ENCODE peak calls at places on chromosomes 11 and 22, in eight cellular contexts. One of them, this sample, is unnamed.

GRCh38 chr11:132456735-132457328 is 1075.5 kb downstream of the OPCML start:
- DNase-seq in tibial nerve: no peak
- DNase-seq in adrenal gland: no peak
- DNase-seq in upper lobe of right lung: no peak
- DNase-seq in uterus: no peak
- DNase-seq in Peyer's patch: no peak
- DNase-seq in GM23248: no peak
- DNase-seq in lower lobe of right lung: no peak
- DNase-seq in this sample: no peak

GRCh38 chr11:47393163-47394049 is 15.0 kb upstream of the SLC39A13 start:
- DNase-seq in tibial nerve: no peak
- DNase-seq in adrenal gland: peak
- DNase-seq in upper lobe of right lung: peak
- DNase-seq in uterus: no peak
- DNase-seq in Peyer's patch: peak
- DNase-seq in GM23248: peak
- DNase-seq in lower lobe of right lung: peak
- DNase-seq in this sample: no peak

GRCh38 chr11:74989269-74989655 is 529 bp downstream of the NEU3 start:
- DNase-seq in tibial nerve: no peak
- DNase-seq in adrenal gland: no peak
- DNase-seq in upper lobe of right lung: no peak
- DNase-seq in uterus: no peak
- DNase-seq in Peyer's patch: no peak
- DNase-seq in GM23248: no peak
- DNase-seq in lower lobe of right lung: no peak
- DNase-seq in this sample: no peak

GRCh38 chr11:19963697-19964340 is 196.5 kb downstream of the DBX1 start:
- DNase-seq in tibial nerve: no peak
- DNase-seq in adrenal gland: no peak
- DNase-seq in upper lobe of right lung: no peak
- DNase-seq in uterus: no peak
- DNase-seq in Peyer's patch: no peak
- DNase-seq in GM23248: no peak
- DNase-seq in lower lobe of right lung: no peak
- DNase-seq in this sample: no peak

GRCh38 chr22:28129319-28129962 is 210.4 kb upstream of the PITPNB start:
- DNase-seq in tibial nerve: no peak
- DNase-seq in adrenal gland: no peak
- DNase-seq in upper lobe of right lung: no peak
- DNase-seq in uterus: no peak
- DNase-seq in Peyer's patch: no peak
- DNase-seq in GM23248: no peak
- DNase-seq in lower lobe of right lung: no peak
- DNase-seq in this sample: no peak

GRCh38 chr11:33545941-33546340 is 154.7 kb downstream of the C11orf91 start:
- DNase-seq in tibial nerve: no peak
- DNase-seq in adrenal gland: no peak
- DNase-seq in upper lobe of right lung: no peak
- DNase-seq in uterus: no peak
- DNase-seq in Peyer's patch: no peak
- DNase-seq in GM23248: peak
- DNase-seq in lower lobe of right lung: no peak
- DNase-seq in this sample: no peak

GRCh38 chr11:114416441-114416928 is 16.0 kb downstream of the RBM7 start:
- DNase-seq in tibial nerve: no peak
- DNase-seq in adrenal gland: no peak
- DNase-seq in upper lobe of right lung: no peak
- DNase-seq in uterus: no peak
- DNase-seq in Peyer's patch: no peak
- DNase-seq in GM23248: peak
- DNase-seq in lower lobe of right lung: no peak
- DNase-seq in this sample: no peak

GRCh38 chr22:20014526-20015186 is 2.0 kb downstream of the ARVCF start:
- DNase-seq in tibial nerve: no peak
- DNase-seq in adrenal gland: no peak
- DNase-seq in upper lobe of right lung: no peak
- DNase-seq in uterus: no peak
- DNase-seq in Peyer's patch: peak
- DNase-seq in GM23248: no peak
- DNase-seq in lower lobe of right lung: no peak
- DNase-seq in this sample: no peak

GRCh38 chr11:20015529-20016427 is 144.5 kb downstream of the DBX1 start:
- DNase-seq in tibial nerve: no peak
- DNase-seq in adrenal gland: no peak
- DNase-seq in upper lobe of right lung: no peak
- DNase-seq in uterus: no peak
- DNase-seq in Peyer's patch: no peak
- DNase-seq in GM23248: no peak
- DNase-seq in lower lobe of right lung: no peak
- DNase-seq in this sample: no peak

GRCh38 chr11:64049509-64049908 is 13.8 kb downstream of the FLRT1 start:
- DNase-seq in tibial nerve: no peak
- DNase-seq in adrenal gland: no peak
- DNase-seq in upper lobe of right lung: no peak
- DNase-seq in uterus: no peak
- DNase-seq in Peyer's patch: no peak
- DNase-seq in GM23248: no peak
- DNase-seq in lower lobe of right lung: no peak
- DNase-seq in this sample: no peak

GRCh38 chr11:11265994-11266606 is 87.0 kb downstream of the CSNK2A3 start:
- DNase-seq in tibial nerve: no peak
- DNase-seq in adrenal gland: peak
- DNase-seq in upper lobe of right lung: peak
- DNase-seq in uterus: no peak
- DNase-seq in Peyer's patch: peak
- DNase-seq in GM23248: peak
- DNase-seq in lower lobe of right lung: peak
- DNase-seq in this sample: peak

GRCh38 chr11:73372371-73372993 is 3.7 kb upstream of the RELT start:
- DNase-seq in tibial nerve: no peak
- DNase-seq in adrenal gland: no peak
- DNase-seq in upper lobe of right lung: no peak
- DNase-seq in uterus: no peak
- DNase-seq in Peyer's patch: no peak
- DNase-seq in GM23248: peak
- DNase-seq in lower lobe of right lung: no peak
- DNase-seq in this sample: no peak

GRCh38 chr11:67420147-67420645 is 4.7 kb downstream of the CARNS1 start:
- DNase-seq in tibial nerve: no peak
- DNase-seq in adrenal gland: no peak
- DNase-seq in upper lobe of right lung: no peak
- DNase-seq in uterus: no peak
- DNase-seq in Peyer's patch: no peak
- DNase-seq in GM23248: no peak
- DNase-seq in lower lobe of right lung: no peak
- DNase-seq in this sample: no peak

GRCh38 chr11:67419330-67420049 is 4.0 kb downstream of the CARNS1 start:
- DNase-seq in tibial nerve: no peak
- DNase-seq in adrenal gland: no peak
- DNase-seq in upper lobe of right lung: no peak
- DNase-seq in uterus: no peak
- DNase-seq in Peyer's patch: no peak
- DNase-seq in GM23248: no peak
- DNase-seq in lower lobe of right lung: no peak
- DNase-seq in this sample: no peak

GRCh38 chr11:67416416-67417335 is 1.2 kb downstream of the CARNS1 start:
- DNase-seq in tibial nerve: no peak
- DNase-seq in adrenal gland: no peak
- DNase-seq in upper lobe of right lung: peak
- DNase-seq in uterus: no peak
- DNase-seq in Peyer's patch: no peak
- DNase-seq in GM23248: peak
- DNase-seq in lower lobe of right lung: peak
- DNase-seq in this sample: peak

GRCh38 chr11:67417425-67417824 is 1.9 kb downstream of the CARNS1 start:
- DNase-seq in tibial nerve: no peak
- DNase-seq in adrenal gland: no peak
- DNase-seq in upper lobe of right lung: no peak
- DNase-seq in uterus: no peak
- DNase-seq in Peyer's patch: no peak
- DNase-seq in GM23248: no peak
- DNase-seq in lower lobe of right lung: no peak
- DNase-seq in this sample: no peak

DNA sequence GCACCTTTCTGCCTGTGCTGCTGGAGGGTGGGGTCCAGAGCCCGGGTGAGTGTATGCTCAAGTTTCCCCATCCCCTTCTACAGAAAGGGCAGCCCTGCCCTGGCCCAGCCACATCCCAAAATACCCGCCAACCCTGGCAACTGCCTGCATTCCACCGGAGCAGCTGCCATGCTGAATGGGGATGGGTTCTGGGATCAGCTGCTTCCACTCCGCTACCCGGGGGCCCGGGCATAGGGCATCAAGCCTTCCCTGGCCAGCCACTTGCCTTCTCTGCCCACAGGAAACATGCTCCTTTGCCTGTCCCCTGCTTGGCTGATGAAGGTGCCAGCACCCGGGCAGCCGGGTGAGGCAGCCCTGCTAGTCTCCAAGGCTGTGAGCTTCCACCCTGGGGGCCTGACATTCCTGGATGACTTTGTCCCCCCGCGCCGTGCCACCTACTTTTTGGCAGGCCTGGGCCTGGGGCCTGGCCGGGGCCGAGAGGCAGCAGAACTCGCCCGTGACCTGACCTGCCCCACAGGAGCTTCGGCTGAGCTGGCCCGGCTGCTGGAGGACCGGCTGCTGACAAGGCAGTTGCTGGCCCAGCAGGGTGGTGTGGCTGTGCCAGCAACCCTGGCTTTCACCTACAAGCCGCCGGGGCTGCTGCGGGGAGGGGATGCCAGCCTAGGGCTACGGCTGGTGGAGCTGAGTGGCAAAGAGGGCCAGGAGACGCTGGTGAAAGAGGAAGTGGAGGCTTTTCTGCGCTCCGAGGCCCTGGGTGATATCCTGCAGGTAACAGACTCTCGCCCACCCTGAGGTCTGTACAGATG is 3.2 kb downstream of the CARNS1 start:
- DNase-seq in tibial nerve: no peak
- DNase-seq in adrenal gland: no peak
- DNase-seq in upper lobe of right lung: no peak
- DNase-seq in uterus: no peak
- DNase-seq in Peyer's patch: no peak
- DNase-seq in GM23248: no peak
- DNase-seq in lower lobe of right lung: no peak
- DNase-seq in this sample: peak
- H3K27ac ChIP-seq in tibial nerve: peak
- H3K27ac ChIP-seq in adrenal gland: no peak
- H3K27ac ChIP-seq in upper lobe of right lung: no peak
- H3K27ac ChIP-seq in uterus: no peak
- H3K27ac ChIP-seq in Peyer's patch: no peak
- H3K27ac ChIP-seq in GM23248: no peak
- H3K27ac ChIP-seq in lower lobe of right lung: no peak
- H3K27ac ChIP-seq in this sample: no peak

DNA sequence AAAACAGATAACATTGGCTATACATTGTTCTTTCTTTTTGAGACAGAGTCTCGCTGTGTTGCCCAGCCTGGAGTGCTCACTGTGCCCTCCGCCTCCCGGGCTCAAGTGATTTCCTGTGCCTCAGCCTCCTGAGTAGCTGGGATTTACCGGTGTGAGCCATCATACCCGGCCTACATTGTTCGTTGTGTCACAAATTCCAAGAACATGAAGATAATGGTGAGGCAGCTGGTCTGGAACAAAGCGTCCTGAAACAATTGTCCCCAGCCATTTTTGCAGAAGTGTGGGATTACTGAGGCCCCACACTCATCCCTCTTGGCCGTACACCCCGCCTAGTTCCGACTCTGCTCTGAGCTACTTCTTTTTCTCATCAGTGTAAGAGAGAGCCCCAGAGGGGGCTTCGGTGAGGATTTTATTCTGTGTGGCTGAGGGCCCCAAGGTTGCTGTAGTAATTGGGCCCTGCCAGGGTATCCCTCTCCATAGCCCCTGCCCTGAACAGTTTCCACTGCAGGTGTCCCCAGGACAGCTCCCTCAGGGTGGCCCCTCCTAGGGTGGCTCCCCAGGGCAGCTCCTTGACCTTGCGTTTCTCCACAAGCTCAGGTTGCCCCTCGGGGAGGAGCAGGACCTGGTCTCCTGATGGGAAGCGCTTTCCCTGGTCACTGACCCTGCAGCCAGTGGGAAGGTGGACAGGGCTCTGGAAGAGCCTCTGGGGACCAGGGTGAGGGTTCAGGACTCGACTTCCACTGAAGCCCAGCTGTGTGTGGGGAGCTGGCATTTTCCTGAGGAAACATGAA is 13.1 kb upstream of the ARSA start:
- DNase-seq in tibial nerve: no peak
- DNase-seq in adrenal gland: no peak
- DNase-seq in upper lobe of right lung: peak
- DNase-seq in uterus: no peak
- DNase-seq in Peyer's patch: no peak
- DNase-seq in GM23248: no peak
- DNase-seq in lower lobe of right lung: no peak
- DNase-seq in this sample: no peak
- H3K27ac ChIP-seq in tibial nerve: no peak
- H3K27ac ChIP-seq in adrenal gland: no peak
- H3K27ac ChIP-seq in upper lobe of right lung: peak
- H3K27ac ChIP-seq in uterus: peak
- H3K27ac ChIP-seq in Peyer's patch: peak
- H3K27ac ChIP-seq in GM23248: no peak
- H3K27ac ChIP-seq in lower lobe of right lung: peak
- H3K27ac ChIP-seq in this sample: no peak

GRCh38 chr11:111449696-111450479 is 62.3 kb downstream of the BTG4 start:
- DNase-seq in tibial nerve: no peak
- DNase-seq in adrenal gland: no peak
- DNase-seq in upper lobe of right lung: no peak
- DNase-seq in uterus: no peak
- DNase-seq in Peyer's patch: no peak
- DNase-seq in GM23248: no peak
- DNase-seq in lower lobe of right lung: no peak
- DNase-seq in this sample: no peak
- H3K27ac ChIP-seq in tibial nerve: no peak
- H3K27ac ChIP-seq in adrenal gland: no peak
- H3K27ac ChIP-seq in upper lobe of right lung: no peak
- H3K27ac ChIP-seq in uterus: no peak
- H3K27ac ChIP-seq in Peyer's patch: no peak
- H3K27ac ChIP-seq in GM23248: no peak
- H3K27ac ChIP-seq in lower lobe of right lung: no peak
- H3K27ac ChIP-seq in this sample: no peak

GRCh38 chr11:102226702-102227101 is 90.6 kb upstream of the BIRC3 start:
- DNase-seq in tibial nerve: no peak
- DNase-seq in adrenal gland: peak
- DNase-seq in upper lobe of right lung: no peak
- DNase-seq in uterus: no peak
- DNase-seq in Peyer's patch: no peak
- DNase-seq in GM23248: peak
- DNase-seq in lower lobe of right lung: no peak
- DNase-seq in this sample: no peak

GRCh38 chr11:102225689-102226562 is 91.4 kb upstream of the BIRC3 start:
- DNase-seq in tibial nerve: no peak
- DNase-seq in adrenal gland: no peak
- DNase-seq in upper lobe of right lung: no peak
- DNase-seq in uterus: no peak
- DNase-seq in Peyer's patch: no peak
- DNase-seq in GM23248: peak
- DNase-seq in lower lobe of right lung: no peak
- DNase-seq in this sample: no peak

GRCh38 chr11:102216433-102217163 is 100.7 kb upstream of the BIRC3 start:
- DNase-seq in tibial nerve: no peak
- DNase-seq in adrenal gland: no peak
- DNase-seq in upper lobe of right lung: no peak
- DNase-seq in uterus: no peak
- DNase-seq in Peyer's patch: no peak
- DNase-seq in GM23248: no peak
- DNase-seq in lower lobe of right lung: no peak
- DNase-seq in this sample: no peak

GRCh38 chr11:102223859-102224258 is 93.4 kb upstream of the BIRC3 start:
- DNase-seq in tibial nerve: no peak
- DNase-seq in adrenal gland: no peak
- DNase-seq in upper lobe of right lung: no peak
- DNase-seq in uterus: no peak
- DNase-seq in Peyer's patch: no peak
- DNase-seq in GM23248: peak
- DNase-seq in lower lobe of right lung: no peak
- DNase-seq in this sample: no peak

GRCh38 chr11:102220728-102221467 is 96.4 kb upstream of the BIRC3 start:
- DNase-seq in tibial nerve: no peak
- DNase-seq in adrenal gland: no peak
- DNase-seq in upper lobe of right lung: no peak
- DNase-seq in uterus: no peak
- DNase-seq in Peyer's patch: no peak
- DNase-seq in GM23248: peak
- DNase-seq in lower lobe of right lung: no peak
- DNase-seq in this sample: no peak
- H3K27ac ChIP-seq in tibial nerve: no peak
- H3K27ac ChIP-seq in adrenal gland: no peak
- H3K27ac ChIP-seq in upper lobe of right lung: no peak
- H3K27ac ChIP-seq in uterus: no peak
- H3K27ac ChIP-seq in Peyer's patch: no peak
- H3K27ac ChIP-seq in GM23248: peak
- H3K27ac ChIP-seq in lower lobe of right lung: no peak
- H3K27ac ChIP-seq in this sample: no peak